ENCODE peak calls at places on chromosome 6, in four cellular contexts. I is GM12878, S is K562, N is HepG2. J is an unnamed sample.

GRCh38 chr6:42383421-42384208 is 68.1 kb downstream of the TRERF1 start:
- DNase-seq in N (no peak), I (no peak), S (no peak), J (no peak)

GRCh38 chr6:158808918-158809678 is 10.1 kb downstream of the EZR start:
- DNase-seq in S (no peak), I (peak), N (peak), J (no peak)

GRCh38 chr6:10720229-10720959 is 2.5 kb upstream of the TMEM14C start:
- DNase-seq in I (no peak), S (no peak), N (peak), J (no peak)

GRCh38 chr6:169556238-169556637 is 145.6 kb downstream of the WDR27 start:
- DNase-seq in S (no peak), I (no peak), N (no peak), J (no peak)

GRCh38 chr6:170174124-170174770 is 116.6 kb downstream of the DLL1 start:
- DNase-seq in S (no peak), N (no peak), I (no peak), J (no peak)

GRCh38 chr6:24936641-24937317 is 1.0 kb upstream of the RIPOR2 start:
- DNase-seq in N (no peak), S (no peak), I (peak), J (no peak)

GRCh38 chr6:161318456-161318855 is 44.6 kb upstream of the AGPAT4 start:
- DNase-seq in S (no peak), I (no peak), N (peak), J (no peak)

GRCh38 chr6:128275030-128275429 is 245.4 kb downstream of the PTPRK start:
- DNase-seq in N (no peak), I (no peak), S (no peak), J (no peak)

GRCh38 chr6:115891111-115891669 is 169.5 kb downstream of the FRK start:
- DNase-seq in I (peak), S (no peak), N (no peak), J (peak)

GRCh38 chr6:37068523-37069270 is 63.2 kb downstream of the FGD2 start:
- DNase-seq in N (no peak), I (no peak), S (no peak), J (no peak)

GRCh38 chr6:108561742-108562502 is 1.2 kb downstream of the FOXO3 start:
- DNase-seq in N (peak), I (no peak), S (no peak), J (no peak)

GRCh38 chr6:111585241-111585968 is 20.3 kb downstream of the TRAF3IP2 start:
- DNase-seq in S (no peak), I (no peak), N (no peak), J (no peak)

GRCh38 chr6:20424679-20425078 is 23.0 kb downstream of the E2F3 start:
- DNase-seq in I (no peak), N (peak), S (no peak), J (no peak)

GRCh38 chr6:150898390-150899170 is 33.1 kb downstream of the MTHFD1L start:
- DNase-seq in S (no peak), I (peak), N (no peak), J (no peak)

GRCh38 chr6:16725145-16725864 is 36.0 kb downstream of the ATXN1 start:
- DNase-seq in I (no peak), S (no peak), N (no peak), J (no peak)

GRCh38 chr6:33621396-33622388 is 570 bp downstream of the ITPR3 start:
- DNase-seq in I (no peak), S (peak), N (no peak), J (no peak)

GRCh38 chr6:123333000-123333756 is 303.6 kb downstream of the TRDN start:
- DNase-seq in N (no peak), I (no peak), S (no peak), J (no peak)

GRCh38 chr6:132797975-132798819 is at the start of gene SLC18B1:
- DNase-seq in I (no peak), N (peak), S (peak), J (no peak)

GRCh38 chr6:107699191-107700015 is 124.7 kb downstream of the SCML4 start:
- DNase-seq in S (no peak), N (no peak), I (no peak), J (no peak)

GRCh38 chr6:14863896-14864850 is 381.7 kb upstream of the JARID2 start:
- DNase-seq in I (no peak), S (peak), N (no peak), J (no peak)

GRCh38 chr6:35497571-35498406 is 910 bp upstream of the TEAD3 start:
- DNase-seq in N (peak), I (no peak), S (peak), J (no peak)

GRCh38 chr6:135183532-135184440 is 2.7 kb downstream of the MYB start:
- DNase-seq in I (no peak), S (peak), N (peak), J (peak)

GRCh38 chr6:107720762-107721161 is 103.4 kb downstream of the SCML4 start:
- DNase-seq in I (no peak), S (no peak), N (no peak), J (no peak)

GRCh38 chr6:10373642-10374359 is 41.1 kb downstream of the TFAP2A start:
- DNase-seq in N (peak), I (no peak), S (no peak), J (no peak)

GRCh38 chr6:148757944-148758343 is 11.1 kb downstream of the UST start:
- DNase-seq in S (no peak), I (no peak), N (no peak), J (no peak)

GRCh38 chr6:144265390-144265789 is 19.7 kb upstream of the UTRN start:
- DNase-seq in N (peak), I (peak), S (no peak), J (no peak)

GRCh38 chr6:138240476-138241245 is 22.4 kb upstream of the PBOV1 start:
- DNase-seq in N (no peak), S (no peak), I (no peak), J (no peak)

GRCh38 chr6:150766201-150766997 is 99.1 kb upstream of the MTHFD1L start:
- DNase-seq in S (no peak), I (no peak), N (no peak), J (no peak)

GRCh38 chr6:112330071-112330876 is 16.9 kb upstream of the RFPL4B start:
- DNase-seq in I (no peak), S (no peak), N (no peak), J (no peak)

GRCh38 chr6:15283986-15284361 is 38.1 kb downstream of the JARID2 start:
- DNase-seq in S (no peak), I (no peak), N (no peak), J (no peak)

GRCh38 chr6:106098383-106099234 is 12.5 kb downstream of the PRDM1 start:
- DNase-seq in I (peak), N (no peak), S (peak), J (peak)

GRCh38 chr6:152301806-152302568 is 335.2 kb downstream of the SYNE1 start:
- DNase-seq in S (peak), N (peak), I (peak), J (peak)

GRCh38 chr6:17703256-17703694 is 3.5 kb downstream of the NUP153 start:
- DNase-seq in S (peak), N (peak), I (no peak), J (no peak)

DNA sequence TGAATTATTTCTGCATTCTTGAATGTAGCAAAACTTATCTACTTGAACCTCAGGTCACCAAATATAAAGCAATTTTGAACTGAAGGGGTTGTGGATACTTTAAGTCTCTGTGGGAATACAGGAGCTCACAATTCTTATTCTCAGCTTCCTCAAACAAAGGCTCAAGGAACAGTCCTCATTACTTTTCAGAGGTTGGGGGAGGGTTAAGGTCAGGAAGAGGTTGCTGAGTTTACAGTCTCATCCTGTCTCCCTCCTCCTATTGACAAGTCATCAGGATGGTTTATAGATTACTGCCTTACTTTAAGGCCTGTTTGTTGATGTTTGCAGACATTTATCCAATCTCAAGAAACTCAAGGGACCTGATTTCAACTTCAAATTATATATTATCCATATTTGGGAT is 143.6 kb upstream of the SPACA1 start:
- DNase-seq in S (no peak), I (no peak), N (no peak), J (no peak)
- H3K27ac ChIP-seq in S (no peak), I (peak), N (no peak), J (no peak)

GRCh38 chr6:168865-169455 is 123.3 kb upstream of the DUSP22 start:
- DNase-seq in N (peak), S (peak), I (no peak), J (peak)
- TF ChIP-seq JUND in N (no peak), S (no peak), I (no peak), J (no peak)

GRCh38 chr6:27777126-27777525 is 135.1 kb downstream of the OR2B2 start:
- DNase-seq in S (peak), I (no peak), N (no peak), J (no peak)
- TF ChIP-seq POLR2AphosphoS5 in S (no peak), I (no peak), N (no peak), J (no peak)

GRCh38 chr6:118709859-118710350 is 58.5 kb upstream of the CEP85L start:
- DNase-seq in N (no peak), I (peak), S (peak), J (no peak)
- H3K27ac ChIP-seq in N (no peak), I (peak), S (peak), J (no peak)